ENCODE peak calls at places on chromosomes 12 and 14, in nine cellular contexts. One of them, this sample, is unnamed.

GRCh38 chr12:120404271-120404670 is 33.6 kb upstream of the COX6A1 start:
- DNase-seq in sigmoid colon: no peak
- DNase-seq in HT-29: no peak
- DNase-seq in GM03348: no peak
- DNase-seq in astrocyte of the spinal cord: no peak
- DNase-seq in NCI-H187: no peak
- DNase-seq in epithelial cell of proximal tubule: no peak
- DNase-seq in lower leg skin: no peak
- DNase-seq in Karpas-422: peak
- DNase-seq in this sample: no peak

GRCh38 chr12:46124848-46125619 is 134.7 kb upstream of the SCAF11 start:
- DNase-seq in lower leg skin: peak
- DNase-seq in NCI-H187: peak
- DNase-seq in epithelial cell of proximal tubule: peak
- DNase-seq in sigmoid colon: peak
- DNase-seq in astrocyte of the spinal cord: peak
- DNase-seq in HT-29: peak
- DNase-seq in Karpas-422: peak
- DNase-seq in GM03348: peak
- DNase-seq in this sample: peak

GRCh38 chr12:13181375-13182070 is 15.0 kb upstream of the EMP1 start:
- DNase-seq in sigmoid colon: no peak
- DNase-seq in HT-29: no peak
- DNase-seq in lower leg skin: no peak
- DNase-seq in epithelial cell of proximal tubule: no peak
- DNase-seq in GM03348: no peak
- DNase-seq in astrocyte of the spinal cord: no peak
- DNase-seq in Karpas-422: peak
- DNase-seq in NCI-H187: no peak
- DNase-seq in this sample: peak

GRCh38 chr12:64039285-64039871 is 182.7 kb downstream of the KICS2 start:
- DNase-seq in HT-29: peak
- DNase-seq in NCI-H187: peak
- DNase-seq in astrocyte of the spinal cord: peak
- DNase-seq in epithelial cell of proximal tubule: peak
- DNase-seq in lower leg skin: no peak
- DNase-seq in GM03348: peak
- DNase-seq in sigmoid colon: no peak
- DNase-seq in Karpas-422: no peak
- DNase-seq in this sample: peak

GRCh38 chr12:120457133-120457532 is 10.9 kb downstream of the GATC start:
- DNase-seq in HT-29: no peak
- DNase-seq in GM03348: peak
- DNase-seq in lower leg skin: no peak
- DNase-seq in Karpas-422: peak
- DNase-seq in sigmoid colon: no peak
- DNase-seq in astrocyte of the spinal cord: no peak
- DNase-seq in NCI-H187: no peak
- DNase-seq in epithelial cell of proximal tubule: no peak
- DNase-seq in this sample: no peak

GRCh38 chr12:113766880-113767878 is 198.9 kb downstream of the RBM19 start:
- DNase-seq in Karpas-422: peak
- DNase-seq in epithelial cell of proximal tubule: peak
- DNase-seq in lower leg skin: no peak
- DNase-seq in NCI-H187: no peak
- DNase-seq in astrocyte of the spinal cord: peak
- DNase-seq in HT-29: peak
- DNase-seq in GM03348: peak
- DNase-seq in sigmoid colon: no peak
- DNase-seq in this sample: peak

GRCh38 chr14:39138450-39138849 is 24.3 kb downstream of the GEMIN2 start:
- DNase-seq in epithelial cell of proximal tubule: no peak
- DNase-seq in lower leg skin: no peak
- DNase-seq in NCI-H187: no peak
- DNase-seq in astrocyte of the spinal cord: no peak
- DNase-seq in HT-29: no peak
- DNase-seq in GM03348: no peak
- DNase-seq in sigmoid colon: no peak
- DNase-seq in Karpas-422: no peak
- DNase-seq in this sample: peak

GRCh38 chr12:58939399-58940100 is 19.2 kb upstream of the LRIG3 start:
- DNase-seq in HT-29: no peak
- DNase-seq in NCI-H187: no peak
- DNase-seq in lower leg skin: no peak
- DNase-seq in epithelial cell of proximal tubule: no peak
- DNase-seq in Karpas-422: no peak
- DNase-seq in astrocyte of the spinal cord: no peak
- DNase-seq in sigmoid colon: no peak
- DNase-seq in GM03348: no peak
- DNase-seq in this sample: no peak

GRCh38 chr14:61644834-61645233 is 50.5 kb upstream of the HIF1A start:
- DNase-seq in Karpas-422: peak
- DNase-seq in astrocyte of the spinal cord: no peak
- DNase-seq in GM03348: no peak
- DNase-seq in sigmoid colon: no peak
- DNase-seq in lower leg skin: no peak
- DNase-seq in NCI-H187: peak
- DNase-seq in epithelial cell of proximal tubule: no peak
- DNase-seq in HT-29: no peak
- DNase-seq in this sample: peak

GRCh38 chr12:53624956-53625355 is 1.2 kb downstream of the ATF7 start:
- DNase-seq in epithelial cell of proximal tubule: no peak
- DNase-seq in NCI-H187: no peak
- DNase-seq in GM03348: no peak
- DNase-seq in Karpas-422: no peak
- DNase-seq in HT-29: peak
- DNase-seq in astrocyte of the spinal cord: no peak
- DNase-seq in lower leg skin: no peak
- DNase-seq in sigmoid colon: no peak
- DNase-seq in this sample: peak

GRCh38 chr14:79342942-79343341 is 868.4 kb downstream of the DIO2 start:
- DNase-seq in GM03348: no peak
- DNase-seq in Karpas-422: no peak
- DNase-seq in NCI-H187: no peak
- DNase-seq in astrocyte of the spinal cord: no peak
- DNase-seq in HT-29: no peak
- DNase-seq in epithelial cell of proximal tubule: no peak
- DNase-seq in lower leg skin: no peak
- DNase-seq in sigmoid colon: no peak
- DNase-seq in this sample: no peak

GRCh38 chr12:21989819-21990412 is 48.7 kb upstream of the ABCC9 start:
- DNase-seq in astrocyte of the spinal cord: peak
- DNase-seq in GM03348: peak
- DNase-seq in epithelial cell of proximal tubule: no peak
- DNase-seq in sigmoid colon: no peak
- DNase-seq in lower leg skin: no peak
- DNase-seq in Karpas-422: peak
- DNase-seq in NCI-H187: no peak
- DNase-seq in HT-29: peak
- DNase-seq in this sample: peak

GRCh38 chr12:103387385-103387784 is 108.4 kb downstream of the C12orf42 start:
- DNase-seq in epithelial cell of proximal tubule: no peak
- DNase-seq in Karpas-422: no peak
- DNase-seq in GM03348: no peak
- DNase-seq in lower leg skin: no peak
- DNase-seq in NCI-H187: peak
- DNase-seq in sigmoid colon: no peak
- DNase-seq in HT-29: no peak
- DNase-seq in astrocyte of the spinal cord: no peak
- DNase-seq in this sample: no peak

GRCh38 chr12:28425531-28425930 is 235.3 kb downstream of the CCDC91 start:
- DNase-seq in HT-29: no peak
- DNase-seq in GM03348: no peak
- DNase-seq in lower leg skin: no peak
- DNase-seq in epithelial cell of proximal tubule: peak
- DNase-seq in NCI-H187: no peak
- DNase-seq in Karpas-422: no peak
- DNase-seq in sigmoid colon: no peak
- DNase-seq in astrocyte of the spinal cord: no peak
- DNase-seq in this sample: no peak

GRCh38 chr14:78486621-78487020 is 316.4 kb downstream of the NRXN3 start:
- DNase-seq in GM03348: no peak
- DNase-seq in astrocyte of the spinal cord: no peak
- DNase-seq in NCI-H187: no peak
- DNase-seq in sigmoid colon: no peak
- DNase-seq in HT-29: no peak
- DNase-seq in lower leg skin: no peak
- DNase-seq in epithelial cell of proximal tubule: no peak
- DNase-seq in Karpas-422: no peak
- DNase-seq in this sample: no peak

GRCh38 chr12:11621797-11622423 is 27.6 kb upstream of the ETV6 start:
- DNase-seq in astrocyte of the spinal cord: no peak
- DNase-seq in HT-29: no peak
- DNase-seq in lower leg skin: no peak
- DNase-seq in NCI-H187: no peak
- DNase-seq in GM03348: no peak
- DNase-seq in epithelial cell of proximal tubule: no peak
- DNase-seq in Karpas-422: peak
- DNase-seq in sigmoid colon: no peak
- DNase-seq in this sample: no peak

GRCh38 chr12:76946451-76946850 is 67.6 kb upstream of the CSRP2 start:
- DNase-seq in HT-29: no peak
- DNase-seq in astrocyte of the spinal cord: no peak
- DNase-seq in GM03348: no peak
- DNase-seq in NCI-H187: no peak
- DNase-seq in epithelial cell of proximal tubule: no peak
- DNase-seq in sigmoid colon: no peak
- DNase-seq in Karpas-422: no peak
- DNase-seq in lower leg skin: no peak
- DNase-seq in this sample: no peak

GRCh38 chr14:61700104-61700886 is 5.0 kb downstream of the HIF1A start:
- DNase-seq in NCI-H187: no peak
- DNase-seq in astrocyte of the spinal cord: peak
- DNase-seq in Karpas-422: peak
- DNase-seq in lower leg skin: no peak
- DNase-seq in GM03348: no peak
- DNase-seq in HT-29: no peak
- DNase-seq in epithelial cell of proximal tubule: no peak
- DNase-seq in sigmoid colon: no peak
- DNase-seq in this sample: peak

GRCh38 chr12:49019435-49020317 is 1.1 kb upstream of the PRKAG1 start:
- DNase-seq in Karpas-422: peak
- DNase-seq in astrocyte of the spinal cord: peak
- DNase-seq in HT-29: peak
- DNase-seq in NCI-H187: no peak
- DNase-seq in sigmoid colon: no peak
- DNase-seq in epithelial cell of proximal tubule: no peak
- DNase-seq in GM03348: peak
- DNase-seq in lower leg skin: no peak
- DNase-seq in this sample: peak

GRCh38 chr12:68609955-68610434 is 704 bp upstream of the RAP1B start:
- DNase-seq in Karpas-422: peak
- DNase-seq in lower leg skin: no peak
- DNase-seq in sigmoid colon: no peak
- DNase-seq in NCI-H187: no peak
- DNase-seq in GM03348: peak
- DNase-seq in HT-29: no peak
- DNase-seq in astrocyte of the spinal cord: no peak
- DNase-seq in epithelial cell of proximal tubule: no peak
- DNase-seq in this sample: no peak

GRCh38 chr12:56829908-56830307 is 66.8 kb downstream of the HSD17B6 start:
- DNase-seq in NCI-H187: no peak
- DNase-seq in GM03348: no peak
- DNase-seq in Karpas-422: no peak
- DNase-seq in sigmoid colon: no peak
- DNase-seq in epithelial cell of proximal tubule: no peak
- DNase-seq in HT-29: no peak
- DNase-seq in lower leg skin: no peak
- DNase-seq in astrocyte of the spinal cord: no peak
- DNase-seq in this sample: no peak

GRCh38 chr14:99247091-99247729 is 24.8 kb downstream of the BCL11B start:
- DNase-seq in sigmoid colon: no peak
- DNase-seq in GM03348: no peak
- DNase-seq in HT-29: no peak
- DNase-seq in Karpas-422: no peak
- DNase-seq in astrocyte of the spinal cord: no peak
- DNase-seq in epithelial cell of proximal tubule: no peak
- DNase-seq in lower leg skin: no peak
- DNase-seq in NCI-H187: no peak
- DNase-seq in this sample: no peak

GRCh38 chr14:38964630-38965029 is 138.4 kb downstream of the SEC23A start:
- DNase-seq in NCI-H187: peak
- DNase-seq in sigmoid colon: no peak
- DNase-seq in GM03348: peak
- DNase-seq in HT-29: no peak
- DNase-seq in astrocyte of the spinal cord: peak
- DNase-seq in Karpas-422: no peak
- DNase-seq in epithelial cell of proximal tubule: peak
- DNase-seq in lower leg skin: no peak
- DNase-seq in this sample: peak

GRCh38 chr12:118119449-118119879 is 15.7 kb upstream of the VSIG10 start:
- DNase-seq in Karpas-422: no peak
- DNase-seq in astrocyte of the spinal cord: no peak
- DNase-seq in sigmoid colon: no peak
- DNase-seq in HT-29: no peak
- DNase-seq in epithelial cell of proximal tubule: no peak
- DNase-seq in GM03348: no peak
- DNase-seq in lower leg skin: no peak
- DNase-seq in NCI-H187: no peak
- DNase-seq in this sample: no peak

GRCh38 chr14:100201701-100202100 is 37.2 kb upstream of the YY1 start:
- DNase-seq in sigmoid colon: no peak
- DNase-seq in lower leg skin: no peak
- DNase-seq in HT-29: no peak
- DNase-seq in epithelial cell of proximal tubule: no peak
- DNase-seq in GM03348: no peak
- DNase-seq in astrocyte of the spinal cord: no peak
- DNase-seq in Karpas-422: no peak
- DNase-seq in NCI-H187: no peak
- DNase-seq in this sample: no peak

GRCh38 chr14:22448035-22448904 is 140.8 kb downstream of the DAD1 start:
- DNase-seq in NCI-H187: no peak
- DNase-seq in lower leg skin: no peak
- DNase-seq in GM03348: no peak
- DNase-seq in HT-29: no peak
- DNase-seq in sigmoid colon: no peak
- DNase-seq in epithelial cell of proximal tubule: no peak
- DNase-seq in Karpas-422: no peak
- DNase-seq in astrocyte of the spinal cord: peak
- DNase-seq in this sample: no peak

GRCh38 chr12:96104566-96104965 is 69.2 kb upstream of the LTA4H start:
- DNase-seq in NCI-H187: no peak
- DNase-seq in epithelial cell of proximal tubule: no peak
- DNase-seq in Karpas-422: no peak
- DNase-seq in lower leg skin: no peak
- DNase-seq in sigmoid colon: no peak
- DNase-seq in HT-29: no peak
- DNase-seq in astrocyte of the spinal cord: no peak
- DNase-seq in GM03348: no peak
- DNase-seq in this sample: no peak

GRCh38 chr12:24561411-24561871 is 387.5 kb downstream of the BCAT1 start:
- DNase-seq in HT-29: no peak
- DNase-seq in NCI-H187: no peak
- DNase-seq in lower leg skin: no peak
- DNase-seq in GM03348: peak
- DNase-seq in sigmoid colon: peak
- DNase-seq in Karpas-422: no peak
- DNase-seq in astrocyte of the spinal cord: peak
- DNase-seq in epithelial cell of proximal tubule: no peak
- DNase-seq in this sample: peak

GRCh38 chr14:99274346-99275221 is 2.6 kb upstream of the BCL11B start:
- DNase-seq in epithelial cell of proximal tubule: peak
- DNase-seq in Karpas-422: no peak
- DNase-seq in astrocyte of the spinal cord: peak
- DNase-seq in GM03348: peak
- DNase-seq in sigmoid colon: no peak
- DNase-seq in NCI-H187: peak
- DNase-seq in HT-29: peak
- DNase-seq in lower leg skin: peak
- DNase-seq in this sample: peak

GRCh38 chr12:37720846-37721245 is 595.7 kb upstream of the ALG10B start:
- DNase-seq in Karpas-422: no peak
- DNase-seq in NCI-H187: no peak
- DNase-seq in astrocyte of the spinal cord: no peak
- DNase-seq in GM03348: no peak
- DNase-seq in lower leg skin: no peak
- DNase-seq in epithelial cell of proximal tubule: no peak
- DNase-seq in HT-29: no peak
- DNase-seq in sigmoid colon: no peak
- DNase-seq in this sample: no peak

This sample was measured in adipocyte.